ENCODE peak calls at places on chromosomes 4 and X, in six cellular contexts. M is stomach, T is fibroblast of mammary gland, O is tibial nerve, X is mammary epithelial cell, G is transverse colon. F is an unnamed sample.

GRCh38 chr4:184612089-184612488 is 37.2 kb downstream of the CASP3 start:
- DNase-seq in G (no peak), O (no peak), X (no peak), T (no peak), M (no peak), F (no peak)

GRCh38 chrX:153761863-153762262 is 2.2 kb upstream of the PLXNB3 start:
- DNase-seq in G (no peak), M (no peak), O (no peak), X (no peak), T (no peak), F (no peak)

GRCh38 chr4:8394125-8394524 is 46.4 kb downstream of the ACOX3 start:
- DNase-seq in T (peak), M (peak), O (peak), G (peak), X (no peak), F (peak)

GRCh38 chr4:7420661-7421040 is 14.1 kb downstream of the PSAPL1 start:
- DNase-seq in O (no peak), X (no peak), T (no peak), G (no peak), M (peak), F (no peak)

GRCh38 chr4:11765849-11766453 is 337.3 kb upstream of the HS3ST1 start:
- DNase-seq in M (no peak), T (peak), G (peak), X (peak), O (no peak), F (peak)

GRCh38 chr4:2927696-2928075 is 35.5 kb downstream of the NOP14 start:
- DNase-seq in X (no peak), G (no peak), T (no peak), M (no peak), O (no peak), F (no peak)

GRCh38 chr4:19944251-19944650 is 307.5 kb upstream of the SLIT2 start:
- DNase-seq in X (peak), M (no peak), O (no peak), T (no peak), G (no peak), F (no peak)

GRCh38 chrX:2965965-2966364 is 36.8 kb upstream of the ARSD start:
- DNase-seq in O (no peak), T (no peak), G (no peak), M (no peak), X (no peak), F (no peak)

GRCh38 chr4:146310319-146311021 is 96.1 kb downstream of the REELD1 start:
- DNase-seq in M (no peak), O (no peak), T (no peak), G (no peak), X (no peak), F (no peak)

GRCh38 chrX:153561337-153561736 is 37.6 kb downstream of the CCNQ start:
- DNase-seq in X (no peak), T (no peak), G (no peak), O (no peak), M (no peak), F (no peak)

GRCh38 chrX:368811-369562 is 17.7 kb downstream of the PPP2R3B start:
- DNase-seq in O (no peak), G (no peak), T (peak), M (no peak), X (no peak), F (peak)

GRCh38 chr4:30429813-30430466 is 290.2 kb upstream of the PCDH7 start:
- DNase-seq in X (peak), M (no peak), G (no peak), T (peak), O (no peak), F (no peak)

GRCh38 chrX:150683536-150684146 is 9.6 kb upstream of the MTMR1 start:
- DNase-seq in X (peak), G (no peak), M (no peak), O (no peak), T (peak), F (no peak)

GRCh38 chr4:189533603-189534002 is 407.1 kb upstream of the FRG1 start:
- DNase-seq in X (no peak), G (no peak), O (no peak), M (no peak), T (no peak), F (no peak)

GRCh38 chrX:41870719-41871151 is 52.6 kb downstream of the CASK start:
- DNase-seq in M (peak), T (no peak), G (peak), X (no peak), O (no peak), F (no peak)

GRCh38 chr4:158796370-158797140 is 27.7 kb downstream of the FNIP2 start:
- DNase-seq in G (no peak), M (no peak), O (no peak), T (peak), X (peak), F (peak)

GRCh38 chr4:94446386-94446785 is 5.4 kb upstream of the PDLIM5 start:
- DNase-seq in T (peak), G (no peak), X (peak), M (no peak), O (no peak), F (peak)

GRCh38 chr4:12534684-12535083 is 949.5 kb downstream of the RAB28 start:
- DNase-seq in M (no peak), O (no peak), X (no peak), T (no peak), G (no peak), F (no peak)

GRCh38 chr4:76420311-76420710 is 630 bp downstream of the CCDC158 start:
- DNase-seq in X (no peak), O (no peak), G (no peak), M (no peak), T (no peak), F (no peak)
- H3K4me3 ChIP-seq in X (peak), O (peak), G (peak), M (peak), T (no peak), F (no peak)

GRCh38 chr4:15654556-15655222 is 468 bp downstream of the FBXL5 start:
- DNase-seq in O (no peak), X (peak), G (peak), M (peak), T (peak), F (peak)
- H3K4me3 ChIP-seq in O (peak), X (peak), G (peak), M (peak), T (peak), F (peak)

GRCh38 chr4:52950226-52950625 is 88.1 kb downstream of the RASL11B start:
- DNase-seq in G (no peak), M (no peak), O (no peak), T (no peak), X (peak), F (no peak)
- H3K4me3 ChIP-seq in G (no peak), M (no peak), O (no peak), T (no peak), X (no peak), F (no peak)

DNA sequence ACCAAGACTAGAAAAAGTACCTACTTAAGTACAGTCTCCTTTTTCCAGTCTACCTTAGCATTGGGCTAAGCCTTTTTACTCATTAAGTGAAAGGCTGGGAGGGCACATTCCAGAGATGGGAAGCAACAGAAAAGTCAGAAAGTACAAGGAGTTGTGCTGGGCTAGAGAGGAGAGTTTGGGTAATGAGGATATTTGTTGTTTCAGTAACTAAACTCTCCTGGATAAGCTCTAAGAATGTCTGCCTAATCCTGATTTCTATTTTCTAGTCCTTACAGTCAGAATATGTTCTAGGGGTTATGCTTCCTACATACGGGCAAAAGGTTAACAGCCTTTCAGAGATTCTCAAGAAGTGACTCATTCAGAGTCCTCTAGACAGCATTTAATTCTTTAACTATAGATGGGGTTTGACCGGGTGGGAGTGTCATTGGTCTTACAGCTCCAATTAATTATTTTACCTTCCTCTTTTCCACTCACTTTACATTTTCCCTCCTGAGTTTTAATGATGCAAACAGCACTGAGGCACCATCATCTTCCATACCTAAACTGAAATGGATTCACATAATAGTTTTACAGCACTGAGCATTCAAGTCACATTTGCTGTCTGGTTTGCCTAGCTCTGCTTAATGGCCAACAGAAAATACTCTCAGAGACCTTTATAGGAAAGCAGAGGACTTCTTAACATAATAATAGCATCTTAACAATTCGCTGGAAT is 42.9 kb downstream of the USP26 start:
- DNase-seq in X (peak), G (no peak), T (peak), M (no peak), O (no peak), F (no peak)
- H3K4me3 ChIP-seq in X (no peak), G (no peak), T (no peak), M (no peak), O (no peak), F (no peak)

GRCh38 chr4:84481077-84481878 is 17.8 kb downstream of the NKX6-1 start:
- DNase-seq in G (no peak), M (no peak), T (no peak), O (no peak), X (no peak), F (no peak)

GRCh38 chr4:84484274-84484673 is 14.8 kb downstream of the NKX6-1 start:
- DNase-seq in G (no peak), X (no peak), O (no peak), T (no peak), M (no peak), F (no peak)

GRCh38 chr4:84483738-84484137 is 15.4 kb downstream of the NKX6-1 start:
- DNase-seq in O (no peak), G (no peak), T (no peak), X (no peak), M (no peak), F (no peak)

GRCh38 chr4:84481879-84482245 is 17.2 kb downstream of the NKX6-1 start:
- DNase-seq in T (no peak), O (no peak), M (no peak), X (no peak), G (no peak), F (no peak)

DNA sequence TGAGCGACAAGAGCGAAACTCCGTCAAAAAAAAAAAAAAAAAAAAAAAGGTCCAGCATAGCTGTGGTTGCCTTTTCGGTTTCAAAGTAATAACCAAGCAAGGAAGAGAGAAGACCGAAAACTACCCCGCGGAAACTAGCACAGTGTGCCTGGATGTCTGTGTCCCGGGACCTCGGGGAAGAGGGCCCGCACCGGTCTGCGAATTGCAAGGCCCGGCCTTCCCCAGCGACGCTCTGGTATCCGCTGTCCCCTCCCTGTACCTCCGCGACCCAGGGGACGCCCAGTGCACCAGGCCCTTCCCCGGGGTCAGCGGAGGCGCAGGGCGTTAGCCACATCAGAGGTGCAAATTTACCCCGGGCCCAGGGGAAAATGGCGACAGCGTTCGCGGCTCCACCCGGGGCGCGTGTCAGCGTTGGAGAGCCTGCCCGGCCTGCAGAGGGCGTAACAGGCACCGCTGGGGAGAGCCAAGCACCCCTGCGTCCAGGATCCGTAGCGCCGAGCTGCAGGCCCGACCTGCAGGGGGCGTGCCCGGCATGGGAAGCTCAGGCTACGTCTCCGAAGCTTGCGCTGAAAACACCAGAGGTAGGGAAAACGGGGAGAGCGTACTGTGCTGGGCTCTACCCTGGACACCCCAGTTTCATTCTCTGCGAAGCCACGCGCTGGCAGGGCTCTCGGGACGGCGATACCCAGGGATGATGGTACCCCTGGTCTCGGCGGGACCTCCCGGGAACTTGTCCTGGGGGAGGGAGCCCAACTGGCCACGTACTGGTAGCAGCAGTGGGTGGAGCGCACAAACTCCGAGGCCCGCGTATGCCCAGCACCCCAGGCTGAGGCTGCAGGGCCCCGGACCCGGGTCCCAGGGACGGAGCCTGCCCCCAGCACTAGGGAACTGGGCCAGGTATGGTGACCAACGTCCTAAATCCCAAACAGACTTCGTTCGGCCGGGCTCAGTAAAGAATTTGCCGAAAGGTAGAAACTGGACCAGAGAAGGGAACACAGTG is 16.2 kb downstream of the NKX6-1 start:
- DNase-seq in T (peak), G (peak), O (no peak), X (peak), M (no peak), F (no peak)
- H3K4me3 ChIP-seq in T (peak), G (peak), O (no peak), X (peak), M (peak), F (no peak)

GRCh38 chrX:49190783-49191032 is 4.5 kb upstream of the PRICKLE3 start:
- DNase-seq in M (no peak), X (no peak), T (no peak), G (no peak), O (peak), F (no peak)
- H3K4me3 ChIP-seq in M (peak), X (peak), T (peak), G (peak), O (peak), F (peak)

GRCh38 chr4:15385928-15386327 is 41.9 kb upstream of the C1QTNF7 start:
- DNase-seq in M (no peak), X (no peak), G (no peak), O (no peak), T (no peak), F (no peak)

GRCh38 chr4:15382669-15383273 is 45.1 kb upstream of the C1QTNF7 start:
- DNase-seq in X (no peak), G (no peak), O (no peak), T (no peak), M (no peak), F (no peak)

GRCh38 chr4:15381806-15382338 is 46.0 kb upstream of the C1QTNF7 start:
- DNase-seq in O (no peak), X (no peak), M (no peak), T (no peak), G (no peak), F (no peak)

DNA sequence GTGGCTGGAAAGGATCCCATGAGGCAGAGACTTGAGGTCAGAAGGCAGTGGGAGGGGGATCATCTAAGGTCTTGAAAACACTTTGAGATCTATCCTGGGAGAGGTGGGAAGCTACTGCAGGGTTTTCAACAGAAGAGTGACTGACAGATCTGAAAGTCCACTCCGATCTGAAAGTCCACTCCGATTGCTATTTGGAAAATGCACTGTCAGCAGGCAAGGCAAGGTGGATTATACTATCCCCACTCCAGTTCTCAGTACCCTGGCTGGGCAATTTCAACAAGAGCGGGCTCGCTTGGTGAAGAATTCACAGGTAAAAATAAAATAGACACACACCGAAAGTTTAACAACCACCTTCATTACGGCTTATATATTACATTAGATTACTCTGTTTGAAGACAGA is 42.3 kb upstream of the C1QTNF7 start:
- DNase-seq in X (no peak), M (no peak), T (no peak), O (no peak), G (no peak), F (no peak)
- H3K4me3 ChIP-seq in X (no peak), M (no peak), T (no peak), O (no peak), G (no peak), F (no peak)

DNA sequence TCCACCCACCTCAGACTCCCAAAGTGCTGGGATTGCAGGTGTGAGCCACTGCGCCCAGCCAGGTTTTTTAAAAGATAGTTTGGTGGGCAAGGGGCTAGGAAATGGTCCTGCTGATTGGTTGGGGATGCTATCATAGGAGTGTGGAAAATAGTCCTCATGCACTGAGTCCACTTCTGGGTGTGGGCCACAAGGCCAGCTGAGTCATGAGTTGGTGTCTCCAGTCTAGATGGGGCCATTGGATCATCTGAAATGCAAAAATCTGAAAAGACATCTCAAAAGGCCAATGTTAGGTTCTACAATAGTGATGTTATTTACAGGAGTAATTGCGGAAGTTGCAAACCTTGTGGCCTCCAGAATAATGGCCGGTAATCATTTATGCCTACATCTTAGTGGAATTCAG is 221.1 kb downstream of the ZNF674 start:
- DNase-seq in T (no peak), M (no peak), G (no peak), O (no peak), X (no peak), F (peak)
- H3K4me3 ChIP-seq in T (no peak), M (no peak), G (no peak), O (no peak), X (no peak), F (no peak)

GRCh38 chr4:121243476-121243875 is 79.4 kb upstream of the TNIP3 start:
- DNase-seq in O (no peak), T (peak), G (no peak), X (no peak), M (no peak), F (no peak)
- H3K4me3 ChIP-seq in O (no peak), T (no peak), G (peak), X (no peak), M (no peak), F (no peak)

GRCh38 chr4:70718811-70719604 is 2.8 kb upstream of the RUFY3 start:
- DNase-seq in X (peak), M (no peak), G (no peak), O (no peak), T (no peak), F (no peak)

GRCh38 chr4:70725633-70726032 is 3.9 kb downstream of the RUFY3 start:
- DNase-seq in M (no peak), G (no peak), T (no peak), X (no peak), O (no peak), F (no peak)

GRCh38 chr4:70724463-70724862 is 2.7 kb downstream of the RUFY3 start:
- DNase-seq in T (no peak), X (no peak), O (no peak), M (no peak), G (no peak), F (no peak)

GRCh38 chr4:70721747-70722146 is at the start of gene RUFY3:
- DNase-seq in M (no peak), G (no peak), O (peak), T (peak), X (no peak), F (no peak)

GRCh38 chr4:70722199-70722791 is 531 bp downstream of the RUFY3 start:
- DNase-seq in X (no peak), O (no peak), G (no peak), T (peak), M (no peak), F (no peak)
- H3K4me3 ChIP-seq in X (no peak), O (peak), G (peak), T (peak), M (peak), F (no peak)